ENCODE peak calls at places on chromosome 18, in eight cellular contexts. N is heart right ventricle, W is SJSA1, E is GM12864, Q is lower lobe of right lung, D is mesenchymal stem cell, G is adipocyte, R is neural progenitor cell. I is an unnamed sample.

GRCh38 chr18:48160622-48161021 is 230.2 kb upstream of the SMAD2 start:
- DNase-seq in N (no peak), W (no peak), E (no peak), Q (no peak), D (no peak), G (no peak), R (no peak), I (no peak)

GRCh38 chr18:8091042-8091441 is 518.2 kb upstream of the RAB12 start:
- DNase-seq in N (no peak), W (no peak), E (no peak), Q (no peak), D (no peak), G (peak), R (no peak), I (no peak)

GRCh38 chr18:32010124-32010745 is 8.4 kb upstream of the RNF125 start:
- DNase-seq in N (no peak), W (no peak), E (no peak), Q (no peak), D (no peak), G (no peak), R (no peak), I (no peak)

GRCh38 chr18:73283788-73284187 is 416.0 kb upstream of the NETO1 start:
- DNase-seq in N (no peak), W (no peak), E (no peak), Q (no peak), D (peak), G (no peak), R (no peak), I (no peak)

GRCh38 chr18:75678662-75679061 is 251.2 kb upstream of the SMIM21 start:
- DNase-seq in N (no peak), W (no peak), E (no peak), Q (no peak), D (no peak), G (no peak), R (no peak), I (no peak)

GRCh38 chr18:49949991-49950395 is 136.7 kb upstream of the ACAA2 start:
- DNase-seq in N (no peak), W (no peak), E (no peak), Q (no peak), D (no peak), G (no peak), R (no peak), I (peak)

GRCh38 chr18:79458917-79459803 is 63.4 kb downstream of the NFATC1 start:
- DNase-seq in N (no peak), W (no peak), E (no peak), Q (no peak), D (no peak), G (no peak), R (no peak), I (no peak)

GRCh38 chr18:1133541-1133940 is 228.9 kb downstream of the ADCYAP1 start:
- DNase-seq in N (no peak), W (no peak), E (no peak), Q (no peak), D (no peak), G (no peak), R (peak), I (no peak)

GRCh38 chr18:3623769-3624545 is 174.0 kb downstream of the TGIF1 start:
- DNase-seq in N (peak), W (peak), E (no peak), Q (peak), D (peak), G (peak), R (peak), I (no peak)

GRCh38 chr18:13831864-13832508 is 8.0 kb downstream of the MC5R start:
- DNase-seq in N (no peak), W (no peak), E (no peak), Q (no peak), D (no peak), G (no peak), R (peak), I (no peak)

GRCh38 chr18:59268722-59269562 is 4.3 kb downstream of the RAX start:
- DNase-seq in N (peak), W (no peak), E (no peak), Q (peak), D (peak), G (peak), R (peak), I (no peak)
- H3K4me3 ChIP-seq in N (no peak), W (peak), E (no peak), Q (peak), D (no peak), G (no peak), R (peak), I (no peak)

GRCh38 chr18:51191139-51191717 is 6.3 kb downstream of the MEX3C start:
- DNase-seq in N (no peak), W (no peak), E (no peak), Q (no peak), D (no peak), G (no peak), R (no peak), I (peak)
- H3K4me3 ChIP-seq in N (no peak), W (no peak), E (no peak), Q (no peak), D (no peak), G (no peak), R (no peak), I (no peak)

GRCh38 chr18:59546164-59546563 is 151.1 kb downstream of the CCBE1 start:
- DNase-seq in N (no peak), W (no peak), E (no peak), Q (no peak), D (no peak), G (no peak), R (no peak), I (no peak)

GRCh38 chr18:59549797-59550516 is 147.3 kb downstream of the CCBE1 start:
- DNase-seq in N (peak), W (no peak), E (no peak), Q (no peak), D (no peak), G (peak), R (no peak), I (no peak)

GRCh38 chr18:59553273-59553672 is 143.9 kb downstream of the CCBE1 start:
- DNase-seq in N (no peak), W (no peak), E (no peak), Q (no peak), D (no peak), G (no peak), R (no peak), I (no peak)

GRCh38 chr18:59551902-59552635 is 145.2 kb downstream of the CCBE1 start:
- DNase-seq in N (peak), W (no peak), E (no peak), Q (no peak), D (no peak), G (no peak), R (no peak), I (no peak)

GRCh38 chr18:59547691-59548182 is 149.5 kb downstream of the CCBE1 start:
- DNase-seq in N (no peak), W (peak), E (no peak), Q (no peak), D (no peak), G (no peak), R (peak), I (no peak)
- H3K4me3 ChIP-seq in N (no peak), W (peak), E (no peak), Q (no peak), D (peak), G (peak), R (no peak), I (no peak)

DNA sequence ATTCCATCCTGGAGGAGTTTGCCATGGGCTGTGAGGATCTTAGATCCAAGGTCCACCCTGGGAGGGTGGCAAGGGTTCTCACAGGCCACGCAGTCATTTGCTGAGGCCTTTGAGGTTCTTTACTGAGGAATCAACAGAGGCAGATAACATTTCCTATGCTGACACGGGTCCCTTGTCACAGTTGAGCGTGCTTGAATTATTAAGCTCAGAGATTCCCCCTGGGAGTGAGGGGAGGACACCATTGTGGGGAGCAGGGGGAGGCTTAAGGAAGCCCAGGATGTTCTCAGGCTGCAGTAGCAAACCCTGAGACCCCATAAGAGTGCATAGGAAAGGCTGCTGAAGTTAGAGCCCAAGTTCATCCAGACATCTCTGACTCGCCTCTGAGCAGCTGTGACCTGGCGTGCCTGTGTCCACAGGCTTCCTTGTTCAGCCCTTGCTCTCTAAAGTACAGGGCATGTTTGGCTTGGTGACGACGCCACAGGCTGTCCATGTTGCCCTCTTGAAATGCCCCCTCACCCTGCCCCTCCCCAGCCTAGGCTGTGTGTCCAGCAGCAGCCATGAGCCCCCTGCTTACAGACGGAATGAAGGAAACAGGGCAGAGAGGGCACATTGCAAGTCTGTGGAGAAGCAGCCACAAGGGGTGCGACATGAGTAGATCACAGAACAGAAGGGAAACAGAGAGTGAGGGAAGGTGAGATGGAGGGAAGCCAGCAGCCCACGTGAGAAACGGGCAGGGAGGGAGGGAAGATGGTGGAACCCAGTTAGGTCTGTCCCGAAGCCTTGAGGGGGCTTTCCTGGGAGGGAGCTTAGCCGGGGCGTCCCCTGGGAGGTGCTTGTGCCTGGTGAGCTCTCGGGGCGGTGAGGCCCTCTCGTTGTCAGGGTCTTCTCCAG is 34.0 kb downstream of the NAPG start:
- DNase-seq in N (no peak), W (no peak), E (peak), Q (no peak), D (no peak), G (no peak), R (no peak), I (no peak)
- H3K4me3 ChIP-seq in N (no peak), W (no peak), E (no peak), Q (peak), D (peak), G (peak), R (no peak), I (no peak)

GRCh38 chr18:25422230-25422629 is 70.3 kb upstream of the ZNF521 start:
- DNase-seq in N (no peak), W (no peak), E (no peak), Q (no peak), D (peak), G (no peak), R (no peak), I (no peak)

GRCh38 chr18:25423267-25423666 is 71.3 kb upstream of the ZNF521 start:
- DNase-seq in N (no peak), W (no peak), E (no peak), Q (no peak), D (no peak), G (no peak), R (no peak), I (no peak)

GRCh38 chr18:25420091-25420490 is 68.1 kb upstream of the ZNF521 start:
- DNase-seq in N (no peak), W (no peak), E (no peak), Q (no peak), D (no peak), G (no peak), R (no peak), I (no peak)

GRCh38 chr18:25425030-25425429 is 73.1 kb upstream of the ZNF521 start:
- DNase-seq in N (no peak), W (no peak), E (no peak), Q (no peak), D (peak), G (no peak), R (no peak), I (no peak)

GRCh38 chr18:25423760-25424159 is 71.8 kb upstream of the ZNF521 start:
- DNase-seq in N (no peak), W (no peak), E (no peak), Q (no peak), D (no peak), G (no peak), R (no peak), I (no peak)
- H3K4me3 ChIP-seq in N (no peak), W (no peak), E (no peak), Q (no peak), D (no peak), G (no peak), R (no peak), I (no peak)

DNA sequence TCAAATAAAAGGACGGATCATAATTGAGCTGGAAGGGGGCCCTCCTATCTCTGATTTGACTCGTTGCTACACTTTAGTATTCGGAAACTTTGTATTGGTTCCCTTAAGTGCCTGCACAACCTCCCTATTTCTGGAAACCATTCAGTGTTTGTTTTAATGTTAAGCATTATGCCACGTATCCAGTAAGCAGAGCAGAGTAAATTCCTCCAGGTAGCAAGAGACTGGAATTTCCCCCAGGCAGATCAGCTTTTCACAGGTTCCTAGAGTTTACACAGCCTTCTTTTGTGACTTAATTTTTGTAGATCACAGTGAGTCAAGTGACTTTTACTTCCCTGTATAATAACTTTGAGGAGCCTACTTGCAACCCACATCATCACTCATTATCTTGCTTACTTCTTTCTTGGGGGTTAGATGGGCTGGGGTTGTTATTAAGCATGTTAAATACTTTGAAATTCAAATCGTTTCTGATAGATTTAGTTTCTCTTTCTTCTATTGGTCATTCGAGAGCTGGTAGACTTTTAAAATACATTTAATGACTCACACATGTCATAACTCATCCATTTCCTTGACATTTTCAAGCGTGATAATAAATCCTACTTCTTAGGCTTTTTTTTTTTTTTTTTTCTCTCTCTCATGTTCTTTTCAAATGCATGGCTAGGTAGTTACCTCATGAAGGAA is 219.2 kb downstream of the NEDD4L start:
- DNase-seq in N (no peak), W (no peak), E (no peak), Q (no peak), D (peak), G (no peak), R (no peak), I (no peak)
- H3K4me3 ChIP-seq in N (no peak), W (no peak), E (no peak), Q (no peak), D (no peak), G (no peak), R (no peak), I (no peak)

GRCh38 chr18:59916746-59917145 is 16.9 kb downstream of the PMAIP1 start:
- DNase-seq in N (no peak), W (no peak), E (no peak), Q (no peak), D (no peak), G (no peak), R (no peak), I (no peak)

GRCh38 chr18:59917422-59917821 is 17.6 kb downstream of the PMAIP1 start:
- DNase-seq in N (no peak), W (no peak), E (no peak), Q (no peak), D (peak), G (peak), R (no peak), I (no peak)

GRCh38 chr18:59915606-59916005 is 15.8 kb downstream of the PMAIP1 start:
- DNase-seq in N (no peak), W (peak), E (no peak), Q (no peak), D (peak), G (no peak), R (no peak), I (no peak)

GRCh38 chr18:59919026-59919425 is 19.2 kb downstream of the PMAIP1 start:
- DNase-seq in N (no peak), W (peak), E (no peak), Q (no peak), D (no peak), G (no peak), R (no peak), I (no peak)

GRCh38 chr18:59918320-59918755 is 18.5 kb downstream of the PMAIP1 start:
- DNase-seq in N (peak), W (peak), E (no peak), Q (peak), D (no peak), G (peak), R (peak), I (no peak)
- H3K4me3 ChIP-seq in N (no peak), W (no peak), E (no peak), Q (no peak), D (no peak), G (no peak), R (no peak), I (no peak)

GRCh38 chr18:77072566-77072965 is 60.0 kb downstream of the MBP start:
- DNase-seq in N (no peak), W (no peak), E (no peak), Q (no peak), D (no peak), G (no peak), R (no peak), I (no peak)
- H3K4me3 ChIP-seq in N (no peak), W (no peak), E (no peak), Q (no peak), D (no peak), G (no peak), R (no peak), I (no peak)

I was measured in Jurkat, Clone E6-1.